ENCODE peak calls at places on chromosome 3, in six cellular contexts. A, E, N, L, O and R are unnamed samples.

GRCh38 chr3:188042466-188042865 is 111.5 kb upstream of the LPP start:
- DNase-seq in E (no peak), A (no peak), N (no peak), O (no peak), L (no peak), R (no peak)

GRCh38 chr3:177930771-177931170 is 605.5 kb upstream of the KCNMB2 start:
- DNase-seq in O (no peak), N (no peak), E (peak), L (no peak), A (no peak), R (no peak)

GRCh38 chr3:152539191-152539764 is 270.5 kb downstream of the MBNL1 start:
- DNase-seq in E (no peak), A (no peak), L (no peak), N (no peak), O (no peak), R (no peak)

GRCh38 chr3:50519471-50520089 is 16.1 kb upstream of the CACNA2D2 start:
- DNase-seq in L (no peak), E (peak), A (peak), O (peak), N (peak), R (no peak)

GRCh38 chr3:182294256-182294655 is 499.0 kb upstream of the ATP11B start:
- DNase-seq in L (peak), A (no peak), O (no peak), N (no peak), E (no peak), R (peak)

GRCh38 chr3:51716805-51717204 is 9.9 kb downstream of the GRM2 start:
- DNase-seq in A (no peak), L (no peak), O (no peak), E (no peak), N (no peak), R (no peak)

GRCh38 chr3:155958676-155959075 is 88.2 kb downstream of the GMPS start:
- DNase-seq in O (no peak), N (no peak), A (no peak), E (no peak), L (no peak), R (no peak)

GRCh38 chr3:136938334-136938733 is 19.4 kb upstream of the IL20RB start:
- DNase-seq in E (peak), N (no peak), L (no peak), A (no peak), O (no peak), R (no peak)

GRCh38 chr3:192577271-192577670 is 150.1 kb downstream of the FGF12 start:
- DNase-seq in O (no peak), N (no peak), A (no peak), L (no peak), E (no peak), R (no peak)

GRCh38 chr3:182349051-182349450 is 444.3 kb upstream of the ATP11B start:
- DNase-seq in E (no peak), A (no peak), N (no peak), L (no peak), O (no peak), R (peak)

GRCh38 chr3:24387493-24387892 is 107.2 kb downstream of the THRB start:
- DNase-seq in N (no peak), O (no peak), L (peak), E (peak), A (no peak), R (no peak)

GRCh38 chr3:195048059-195048905 is 222.7 kb downstream of the XXYLT1 start:
- DNase-seq in O (no peak), N (peak), L (no peak), E (no peak), A (no peak), R (no peak)

GRCh38 chr3:4897765-4898453 is 81.3 kb upstream of the BHLHE40 start:
- DNase-seq in N (no peak), L (no peak), E (peak), O (no peak), A (no peak), R (no peak)

GRCh38 chr3:159605101-159605500 is 383.5 kb upstream of the IL12A start:
- DNase-seq in E (no peak), O (no peak), L (no peak), A (no peak), N (no peak), R (no peak)

GRCh38 chr3:110815008-110815583 is 256.5 kb upstream of the NECTIN3 start:
- DNase-seq in N (no peak), E (peak), L (peak), A (no peak), O (no peak), R (peak)

GRCh38 chr3:182704926-182705325 is 88.4 kb upstream of the ATP11B start:
- DNase-seq in L (no peak), A (no peak), E (no peak), O (no peak), N (no peak), R (no peak)

GRCh38 chr3:76024640-76025039 is 239.3 kb upstream of the ZNF717 start:
- DNase-seq in L (no peak), O (no peak), E (peak), N (no peak), A (no peak), R (no peak)

GRCh38 chr3:124774305-124774673 is 44.0 kb downstream of the UMPS start:
- DNase-seq in N (peak), O (no peak), A (no peak), E (peak), L (peak), R (no peak)

GRCh38 chr3:67723863-67724262 is 69.5 kb upstream of the SUCLG2 start:
- DNase-seq in A (no peak), N (no peak), E (no peak), O (no peak), L (no peak), R (no peak)

GRCh38 chr3:134652409-134652831 is 1.6 kb upstream of the KY start:
- DNase-seq in L (no peak), O (no peak), N (no peak), A (no peak), E (peak), R (no peak)

GRCh38 chr3:183582161-183582560 is 26.7 kb upstream of the KLHL6 start:
- DNase-seq in A (no peak), L (no peak), E (no peak), O (no peak), N (no peak), R (no peak)

GRCh38 chr3:157354722-157355121 is 81.9 kb upstream of the PTX3 start:
- DNase-seq in N (no peak), E (peak), L (no peak), O (no peak), A (no peak), R (no peak)

GRCh38 chr3:175651716-175652115 is 792.6 kb downstream of the NAALADL2 start:
- DNase-seq in O (no peak), N (no peak), E (no peak), L (no peak), A (no peak), R (no peak)

GRCh38 chr3:99119312-99119810 is 217.9 kb upstream of the DCBLD2 start:
- DNase-seq in E (peak), N (no peak), A (no peak), O (no peak), L (no peak), R (no peak)

GRCh38 chr3:190486908-190487607 is 26.8 kb upstream of the IL1RAP start:
- DNase-seq in O (no peak), N (no peak), E (no peak), A (no peak), L (no peak), R (no peak)

GRCh38 chr3:114128231-114128630 is 50.6 kb downstream of the DRD3 start:
- DNase-seq in E (peak), N (no peak), L (no peak), O (no peak), A (no peak), R (no peak)

GRCh38 chr3:172568713-172569112 is 45.5 kb upstream of the TNFSF10 start:
- DNase-seq in N (no peak), O (no peak), L (no peak), A (no peak), E (no peak), R (no peak)

GRCh38 chr3:150412599-150413069 is 4.5 kb downstream of the TSC22D2 start:
- DNase-seq in A (no peak), O (no peak), L (no peak), N (no peak), E (peak), R (no peak)

GRCh38 chr3:26428992-26429391 is 193.6 kb upstream of the LRRC3B start:
- DNase-seq in N (no peak), O (no peak), A (no peak), L (no peak), E (no peak), R (no peak)

GRCh38 chr3:112010631-112011030 is 11.9 kb downstream of the TAGLN3 start:
- DNase-seq in N (no peak), A (no peak), E (no peak), O (no peak), L (no peak), R (no peak)